ENCODE peak calls at places on chromosomes 13 and 19, in four cellular contexts. P is SW 1271; S is activated naive CD4-positive, alpha-beta T cell treated with anti-CD3 and anti-CD28 coated beads, Interleukin-2, amount 10 ng/mL, durations not matched to agents 7 days and 5 days; Z is stromal cell of bone marrow. N is an unnamed sample.

GRCh38 chr13:48231080-48231479 is 1.9 kb upstream of the ITM2B start:
- DNase-seq in S (no peak), Z (peak), P (no peak), N (no peak)

GRCh38 chr19:14404322-14404721 is 14.8 kb downstream of the DDX39A start:
- DNase-seq in P (no peak), S (no peak), Z (no peak), N (no peak)

GRCh38 chr13:107864543-107865460 is 350.5 kb downstream of the LIG4 start:
- DNase-seq in Z (peak), S (peak), P (no peak), N (peak)

GRCh38 chr19:10079031-10079453 is 7.1 kb upstream of the SHFL start:
- DNase-seq in S (no peak), P (no peak), Z (no peak), N (no peak)

GRCh38 chr13:91135949-91136348 is 211.5 kb upstream of the MIR17HG start:
- DNase-seq in S (no peak), P (no peak), Z (no peak), N (no peak)

GRCh38 chr13:30618938-30619289 is 1.2 kb downstream of the USPL1 start:
- DNase-seq in S (no peak), P (no peak), Z (no peak), N (no peak)

GRCh38 chr19:8396563-8397203 is 6.5 kb downstream of the RAB11B start:
- DNase-seq in Z (peak), S (peak), P (peak), N (peak)

GRCh38 chr13:77533875-77534788 is 1.4 kb upstream of the SCEL start:
- DNase-seq in Z (no peak), P (no peak), S (no peak), N (no peak)

GRCh38 chr19:38251564-38252051 is 4.6 kb downstream of the PPP1R14A start:
- DNase-seq in Z (no peak), S (no peak), P (no peak), N (peak)

GRCh38 chr13:95035311-95036109 is 265.7 kb downstream of the ABCC4 start:
- DNase-seq in S (no peak), Z (no peak), P (no peak), N (no peak)

GRCh38 chr13:110314516-110315245 is 7.6 kb downstream of the COL4A2 start:
- DNase-seq in S (no peak), Z (no peak), P (no peak), N (no peak)

GRCh38 chr19:42206871-42207755 is 10.4 kb downstream of the DEDD2 start:
- DNase-seq in P (no peak), Z (no peak), S (no peak), N (peak)